ENCODE peak calls at places on chromosomes 11 and 22, in six cellular contexts. S is suprapubic skin, L is kidney, Q is tibial nerve, H is sigmoid colon, T is WERI-Rb-1. O is an unnamed sample.

GRCh38 chr11:57511741-57512430 is 3.6 kb downstream of the SLC43A1 start:
- DNase-seq in S (no peak), L (no peak), Q (no peak), H (no peak), T (no peak), O (no peak)

GRCh38 chr11:44018127-44018521 is 29.7 kb upstream of the ACCSL start:
- DNase-seq in S (peak; percentile 49), L (no peak), Q (no peak), H (peak; percentile 64), T (no peak), O (no peak)

GRCh38 chr11:69149646-69150045 is 6.1 kb upstream of the SMIM38 start:
- DNase-seq in S (no peak), L (no peak), Q (no peak), H (peak; percentile 32), T (no peak), O (no peak)

GRCh38 chr22:28032896-28033295 is 113.8 kb upstream of the PITPNB start:
- DNase-seq in S (no peak), L (no peak), Q (no peak), H (no peak), T (no peak), O (no peak)

GRCh38 chr11:12159351-12160099 is 49.1 kb downstream of the MICAL2 start:
- DNase-seq in S (no peak), L (no peak), Q (no peak), H (peak; percentile 86), T (no peak), O (no peak)

GRCh38 chr11:125180413-125181305 is 16.1 kb downstream of the PKNOX2 start:
- DNase-seq in S (no peak), L (no peak), Q (no peak), H (no peak), T (no peak), O (no peak)

GRCh38 chr11:105915036-105915435 is 107.0 kb downstream of the MSANTD4 start:
- DNase-seq in S (no peak), L (no peak), Q (no peak), H (no peak), T (no peak), O (no peak)

GRCh38 chr22:24370426-24370825 is 57.0 kb upstream of the ADORA2A start:
- DNase-seq in S (no peak), L (no peak), Q (no peak), H (no peak), T (no peak), O (no peak)

GRCh38 chr11:118938491-118939411 is 13.0 kb upstream of the BCL9L start:
- DNase-seq in S (no peak), L (peak; percentile 21), Q (no peak), H (no peak), T (no peak), O (no peak)

GRCh38 chr11:82718307-82718706 is 15.4 kb downstream of the FAM181B start:
- DNase-seq in S (no peak), L (no peak), Q (peak; percentile 25), H (no peak), T (no peak), O (no peak)

GRCh38 chr11:74297484-74297883 is 14.0 kb downstream of the P4HA3 start:
- DNase-seq in S (no peak), L (no peak), Q (no peak), H (no peak), T (no peak), O (no peak)

GRCh38 chr11:35905901-35906661 is 37.8 kb upstream of the LDLRAD3 start:
- DNase-seq in S (no peak), L (no peak), Q (no peak), H (no peak), T (no peak), O (no peak)

GRCh38 chr11:109946322-109946846 is 146.8 kb upstream of the ZC3H12C start:
- DNase-seq in S (peak; percentile 92), L (peak; percentile 88), Q (peak; percentile 96), H (peak; percentile 89), T (peak; percentile 76), O (peak; percentile 60)

GRCh38 chr11:109940816-109941215 is 152.4 kb upstream of the ZC3H12C start:
- DNase-seq in S (no peak), L (no peak), Q (no peak), H (no peak), T (no peak), O (no peak)

GRCh38 chr11:109945626-109946321 is 147.4 kb upstream of the ZC3H12C start:
- DNase-seq in S (no peak), L (no peak), Q (no peak), H (no peak), T (no peak), O (no peak)
- H3K4me3 ChIP-seq in S (peak overlapping the region; percentile 2), L (peak overlapping the region; percentile 64), Q (peak overlapping the region; percentile 34), H (peak overlapping the region; percentile 20), T (no peak overlapping the region), O (peak overlapping the region; percentile 40)

DNA sequence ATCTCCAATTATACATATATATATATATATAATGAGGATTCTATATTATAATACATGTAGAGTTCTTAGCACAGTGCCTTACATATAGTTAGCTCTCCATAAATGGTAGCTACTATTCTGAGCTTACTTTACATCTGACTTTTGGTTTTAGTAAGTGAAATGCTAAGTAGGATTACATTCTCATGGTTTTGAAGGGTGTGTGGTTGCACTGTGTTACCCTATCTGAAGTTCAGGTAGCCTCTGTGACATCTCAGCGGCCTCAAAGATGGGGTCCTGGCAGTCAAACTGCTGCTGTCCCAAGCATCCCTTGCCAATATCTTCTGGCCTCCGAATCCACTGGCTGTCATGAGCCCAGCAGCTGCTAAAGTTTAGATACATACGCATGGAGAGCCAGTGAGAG is 34.8 kb downstream of the UBASH3B start:
- DNase-seq in S (no peak), L (no peak), Q (no peak), H (no peak), T (no peak), O (no peak)
- H3K4me3 ChIP-seq in S (no peak overlapping the region), L (no peak overlapping the region), Q (no peak overlapping the region), H (no peak overlapping the region), T (no peak overlapping the region), O (no peak overlapping the region)

GRCh38 chr11:47035108-47035507 is 98.5 kb downstream of the CSTPP1 start:
- DNase-seq in S (no peak), L (no peak), Q (no peak), H (no peak), T (no peak), O (no peak)
- H3K4me3 ChIP-seq in S (no peak overlapping the region), L (no peak overlapping the region), Q (no peak overlapping the region), H (no peak overlapping the region), T (no peak overlapping the region), O (no peak overlapping the region)

DNA sequence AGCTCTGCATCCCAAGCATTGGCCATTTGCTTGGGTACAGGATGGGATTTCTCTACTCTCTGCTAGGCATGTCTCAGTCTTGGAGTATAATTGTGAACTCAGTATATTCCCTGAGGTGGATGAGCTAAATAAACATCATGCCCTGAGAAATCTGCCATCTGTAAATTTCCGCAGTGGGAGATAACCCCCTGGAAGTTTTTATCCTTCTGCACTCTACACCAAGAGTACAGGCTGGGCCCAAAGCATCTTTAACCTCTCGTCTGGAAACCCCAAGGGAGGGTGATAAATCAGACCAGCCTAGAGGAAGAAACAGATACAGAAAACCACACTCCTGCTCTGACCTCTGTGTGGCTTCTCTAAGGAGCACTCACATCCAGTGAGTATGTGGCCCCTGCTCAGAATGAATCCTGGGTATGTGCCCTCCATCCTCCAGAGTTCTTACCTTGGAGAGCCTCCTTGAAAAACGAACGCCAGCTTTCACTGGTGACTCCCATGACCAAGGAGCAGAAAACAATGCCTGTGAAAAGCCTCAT is 1.1 kb downstream of the SAA4 start:
- DNase-seq in S (no peak), L (no peak), Q (no peak), H (no peak), T (no peak), O (no peak)
- H3K4me3 ChIP-seq in S (no peak overlapping the region), L (no peak overlapping the region), Q (no peak overlapping the region), H (no peak overlapping the region), T (no peak overlapping the region), O (no peak overlapping the region)

GRCh38 chr11:108241370-108242037 is 18.6 kb downstream of the ATM start:
- DNase-seq in S (no peak), L (no peak), Q (no peak), H (no peak), T (no peak), O (no peak)

GRCh38 chr11:108246885-108247284 is 24.0 kb downstream of the ATM start:
- DNase-seq in S (no peak), L (no peak), Q (no peak), H (no peak), T (no peak), O (no peak)

GRCh38 chr11:108246309-108246708 is 23.4 kb downstream of the ATM start:
- DNase-seq in S (no peak), L (no peak), Q (no peak), H (no peak), T (no peak), O (no peak)

GRCh38 chr11:108239076-108239475 is 16.2 kb downstream of the ATM start:
- DNase-seq in S (no peak), L (no peak), Q (no peak), H (no peak), T (no peak), O (no peak)

GRCh38 chr11:108242422-108242821 is 19.6 kb downstream of the ATM start:
- DNase-seq in S (no peak), L (no peak), Q (no peak), H (no peak), T (no peak), O (no peak)
- H3K4me3 ChIP-seq in S (no peak overlapping the region), L (no peak overlapping the region), Q (no peak overlapping the region), H (no peak overlapping the region), T (no peak overlapping the region), O (no peak overlapping the region)

DNA sequence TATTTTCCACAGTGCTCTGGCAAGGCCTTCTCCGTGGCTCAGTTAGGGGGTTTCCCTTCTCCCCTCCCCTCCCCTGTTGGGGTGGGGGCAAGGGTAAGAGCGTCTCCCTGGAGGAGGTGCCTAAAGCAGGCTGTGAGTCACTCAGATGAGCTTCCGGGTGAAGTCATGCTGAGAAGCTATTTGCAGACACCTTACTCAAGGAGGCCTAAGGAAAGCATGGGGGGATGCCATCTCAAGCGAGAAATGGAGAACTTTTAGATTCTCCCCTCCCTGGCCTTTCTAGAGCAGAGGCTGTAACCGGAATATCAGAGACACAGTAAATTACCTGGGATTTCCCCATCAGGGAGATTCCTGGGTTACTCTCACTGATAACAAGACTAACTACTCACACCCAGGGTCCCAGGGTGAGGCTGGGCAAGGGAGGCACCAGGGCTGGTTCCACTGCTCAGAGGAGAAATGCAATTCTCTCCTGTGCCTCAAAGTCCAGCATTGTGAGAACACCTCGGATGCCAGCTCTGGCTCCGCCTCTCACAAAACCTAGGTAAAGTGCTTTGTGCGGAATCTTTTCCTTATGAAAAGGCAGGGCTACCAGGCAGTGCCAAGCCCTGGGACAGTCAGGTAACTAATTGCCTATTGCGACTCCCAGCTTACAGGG is 123.6 kb downstream of the ABTB2 start:
- DNase-seq in S (no peak), L (peak; percentile 83), Q (no peak), H (no peak), T (no peak), O (no peak)
- H3K4me3 ChIP-seq in S (no peak overlapping the region), L (no peak overlapping the region), Q (no peak overlapping the region), H (no peak overlapping the region), T (no peak overlapping the region), O (no peak overlapping the region)

O was measured in ascending aorta.